ENCODE peak calls at places on chromosome 12, in six cellular contexts. E is GM03348; Y is stomach; R is stimulated activated CD8-positive, alpha-beta memory T cell treated with anti-CD3 and anti-CD28 coated beads, Interleukin-7, amount 100 ng/mL, for 4 hours; V is NCI-H1694 treated with DMSO at 0.1 percent for 48 hours; U is HCEC 1CT. X is an unnamed sample.

GRCh38 chr12:25135531-25136154 is 59.3 kb downstream of the DNAI7 start:
- DNase-seq in E (no peak), Y (no peak), R (no peak), V (no peak), U (no peak), X (no peak)

GRCh38 chr12:124927325-124928094 is 13.1 kb upstream of the UBC start:
- DNase-seq in E (peak), Y (peak), R (peak), V (no peak), U (peak), X (peak)

GRCh38 chr12:57739387-57739786 is 845 bp upstream of the AGAP2 start:
- DNase-seq in E (no peak), Y (no peak), R (no peak), V (no peak), U (no peak), X (no peak)

GRCh38 chr12:56863789-56864188 is 70.4 kb downstream of the SDR9C7 start:
- DNase-seq in E (no peak), Y (no peak), R (no peak), V (no peak), U (no peak), X (no peak)

GRCh38 chr12:27343255-27344000 is 10.8 kb downstream of the BMAL2 start:
- DNase-seq in E (peak), Y (no peak), R (no peak), V (no peak), U (peak), X (no peak)

GRCh38 chr12:122403831-122404230 is 18.6 kb downstream of the CLIP1 start:
- DNase-seq in E (no peak), Y (no peak), R (no peak), V (no peak), U (no peak), X (no peak)

GRCh38 chr12:113844495-113845175 is 121.5 kb downstream of the RBM19 start:
- DNase-seq in E (no peak), Y (no peak), R (no peak), V (peak), U (no peak), X (no peak)

GRCh38 chr12:42686514-42687172 is 97.1 kb upstream of the PRICKLE1 start:
- DNase-seq in E (no peak), Y (no peak), R (no peak), V (no peak), U (peak), X (no peak)

GRCh38 chr12:92331383-92331782 is 185.7 kb upstream of the BTG1 start:
- DNase-seq in E (no peak), Y (no peak), R (no peak), V (no peak), U (no peak), X (no peak)

GRCh38 chr12:124632510-124632909 is 65.1 kb upstream of the NCOR2 start:
- DNase-seq in E (no peak), Y (no peak), R (no peak), V (no peak), U (no peak), X (no peak)

GRCh38 chr12:57452181-57452936 is 2.7 kb upstream of the INHBE start:
- DNase-seq in E (peak), Y (no peak), R (no peak), V (no peak), U (peak), X (no peak)

GRCh38 chr12:4355843-4356327 is 23.6 kb downstream of the FGF23 start:
- DNase-seq in E (no peak), Y (no peak), R (no peak), V (no peak), U (peak), X (no peak)

GRCh38 chr12:10207136-10207535 is 5.5 kb upstream of the GABARAPL1 start:
- DNase-seq in E (no peak), Y (no peak), R (no peak), V (no peak), U (no peak), X (no peak)

GRCh38 chr12:106682594-106683234 is 91.8 kb upstream of the RIC8B start:
- DNase-seq in E (no peak), Y (no peak), R (no peak), V (no peak), U (peak), X (no peak)

X was measured in left lobe of liver.